ENCODE peak calls at places on chromosomes 16 and 17, in ten cellular contexts. One of them, this sample, is unnamed.

GRCh38 chr17:204427-205175 is 23.2 kb upstream of the DOC2B start:
- DNase-seq in neural crest cell: no peak
- DNase-seq in pancreas: no peak
- DNase-seq in mesothelial cell of epicardium: no peak
- DNase-seq in CD8-positive, alpha-beta T cell: no peak
- DNase-seq in cardiac fibroblast: no peak
- DNase-seq in foreskin fibroblast: no peak
- DNase-seq in kidney epithelial cell: no peak
- DNase-seq in A549: no peak
- DNase-seq in fibroblast of mammary gland: no peak
- DNase-seq in this sample: no peak

GRCh38 chr16:68298907-68299515 is 11.7 kb downstream of the SLC7A6OS start:
- DNase-seq in fibroblast of mammary gland: peak; percentile 73
- DNase-seq in A549: no peak
- DNase-seq in neural crest cell: no peak
- DNase-seq in pancreas: no peak
- DNase-seq in foreskin fibroblast: peak; percentile 92
- DNase-seq in kidney epithelial cell: no peak
- DNase-seq in CD8-positive, alpha-beta T cell: no peak
- DNase-seq in mesothelial cell of epicardium: no peak
- DNase-seq in cardiac fibroblast: peak; percentile 80
- DNase-seq in this sample: no peak

GRCh38 chr17:10612957-10613744 is 44.0 kb downstream of the MYH3 start:
- DNase-seq in pancreas: no peak
- DNase-seq in fibroblast of mammary gland: peak; percentile 57
- DNase-seq in foreskin fibroblast: peak; percentile 42
- DNase-seq in neural crest cell: no peak
- DNase-seq in CD8-positive, alpha-beta T cell: no peak
- DNase-seq in kidney epithelial cell: no peak
- DNase-seq in cardiac fibroblast: peak; percentile 4
- DNase-seq in mesothelial cell of epicardium: no peak
- DNase-seq in A549: no peak
- DNase-seq in this sample: no peak

GRCh38 chr16:84047206-84047605 is 4.6 kb upstream of the SLC38A8 start:
- DNase-seq in pancreas: no peak
- DNase-seq in cardiac fibroblast: no peak
- DNase-seq in A549: no peak
- DNase-seq in fibroblast of mammary gland: no peak
- DNase-seq in kidney epithelial cell: no peak
- DNase-seq in foreskin fibroblast: no peak
- DNase-seq in neural crest cell: no peak
- DNase-seq in mesothelial cell of epicardium: peak; percentile 2
- DNase-seq in CD8-positive, alpha-beta T cell: no peak
- DNase-seq in this sample: no peak

GRCh38 chr16:29910819-29911675 is 10.8 kb downstream of the ASPHD1 start:
- DNase-seq in kidney epithelial cell: no peak
- DNase-seq in fibroblast of mammary gland: no peak
- DNase-seq in A549: no peak
- DNase-seq in cardiac fibroblast: no peak
- DNase-seq in CD8-positive, alpha-beta T cell: no peak
- DNase-seq in neural crest cell: no peak
- DNase-seq in foreskin fibroblast: no peak
- DNase-seq in mesothelial cell of epicardium: no peak
- DNase-seq in pancreas: no peak
- DNase-seq in this sample: no peak

GRCh38 chr16:1225051-1225451 is at the start of gene TPSG1:
- DNase-seq in fibroblast of mammary gland: no peak
- DNase-seq in foreskin fibroblast: no peak
- DNase-seq in neural crest cell: no peak
- DNase-seq in CD8-positive, alpha-beta T cell: no peak
- DNase-seq in pancreas: no peak
- DNase-seq in cardiac fibroblast: no peak
- DNase-seq in A549: no peak
- DNase-seq in kidney epithelial cell: no peak
- DNase-seq in mesothelial cell of epicardium: no peak
- DNase-seq in this sample: no peak

GRCh38 chr16:57541754-57542435 is 548 bp upstream of the ADGRG5 start:
- DNase-seq in pancreas: peak; percentile 3
- DNase-seq in fibroblast of mammary gland: no peak
- DNase-seq in CD8-positive, alpha-beta T cell: no peak
- DNase-seq in foreskin fibroblast: no peak
- DNase-seq in neural crest cell: no peak
- DNase-seq in kidney epithelial cell: no peak
- DNase-seq in A549: no peak
- DNase-seq in cardiac fibroblast: no peak
- DNase-seq in mesothelial cell of epicardium: no peak
- DNase-seq in this sample: no peak

GRCh38 chr16:52621651-52622050 is 74.7 kb upstream of the TOX3 start:
- DNase-seq in CD8-positive, alpha-beta T cell: no peak
- DNase-seq in foreskin fibroblast: no peak
- DNase-seq in kidney epithelial cell: no peak
- DNase-seq in fibroblast of mammary gland: no peak
- DNase-seq in A549: no peak
- DNase-seq in neural crest cell: no peak
- DNase-seq in cardiac fibroblast: no peak
- DNase-seq in mesothelial cell of epicardium: no peak
- DNase-seq in pancreas: no peak
- DNase-seq in this sample: no peak

GRCh38 chr17:83101805-83102480 is 22.5 kb downstream of the METRNL start:
- DNase-seq in A549: no peak
- DNase-seq in mesothelial cell of epicardium: no peak
- DNase-seq in neural crest cell: no peak
- DNase-seq in foreskin fibroblast: peak; percentile 48
- DNase-seq in kidney epithelial cell: no peak
- DNase-seq in fibroblast of mammary gland: no peak
- DNase-seq in CD8-positive, alpha-beta T cell: no peak
- DNase-seq in pancreas: no peak
- DNase-seq in cardiac fibroblast: no peak
- DNase-seq in this sample: no peak

GRCh38 chr17:5785343-5785742 is 201.0 kb upstream of the NLRP1 start:
- DNase-seq in CD8-positive, alpha-beta T cell: no peak
- DNase-seq in cardiac fibroblast: no peak
- DNase-seq in pancreas: no peak
- DNase-seq in mesothelial cell of epicardium: no peak
- DNase-seq in foreskin fibroblast: peak; percentile 83
- DNase-seq in neural crest cell: no peak
- DNase-seq in A549: no peak
- DNase-seq in kidney epithelial cell: peak; percentile 92
- DNase-seq in fibroblast of mammary gland: peak; percentile 34
- DNase-seq in this sample: peak; percentile 44

GRCh38 chr17:60356947-60357346 is 35.0 kb downstream of the USP32 start:
- DNase-seq in pancreas: no peak
- DNase-seq in neural crest cell: no peak
- DNase-seq in A549: no peak
- DNase-seq in fibroblast of mammary gland: peak; percentile 37
- DNase-seq in foreskin fibroblast: no peak
- DNase-seq in CD8-positive, alpha-beta T cell: no peak
- DNase-seq in cardiac fibroblast: peak; percentile 68
- DNase-seq in mesothelial cell of epicardium: no peak
- DNase-seq in kidney epithelial cell: no peak
- DNase-seq in this sample: no peak

GRCh38 chr17:1053661-1054360 is 56.9 kb downstream of the TIMM22 start:
- DNase-seq in fibroblast of mammary gland: no peak
- DNase-seq in cardiac fibroblast: no peak
- DNase-seq in neural crest cell: no peak
- DNase-seq in kidney epithelial cell: no peak
- DNase-seq in pancreas: no peak
- DNase-seq in CD8-positive, alpha-beta T cell: no peak
- DNase-seq in mesothelial cell of epicardium: no peak
- DNase-seq in A549: no peak
- DNase-seq in foreskin fibroblast: no peak
- DNase-seq in this sample: no peak

GRCh38 chr17:38560503-38561318 is 45.0 kb downstream of the SRCIN1 start:
- DNase-seq in pancreas: no peak
- DNase-seq in neural crest cell: no peak
- DNase-seq in mesothelial cell of epicardium: no peak
- DNase-seq in cardiac fibroblast: peak; percentile 53
- DNase-seq in foreskin fibroblast: peak; percentile 60
- DNase-seq in A549: no peak
- DNase-seq in fibroblast of mammary gland: peak; percentile 39
- DNase-seq in CD8-positive, alpha-beta T cell: no peak
- DNase-seq in kidney epithelial cell: no peak
- DNase-seq in this sample: no peak

GRCh38 chr16:69003500-69003899 is 102.0 kb upstream of the HAS3 start:
- DNase-seq in foreskin fibroblast: no peak
- DNase-seq in mesothelial cell of epicardium: no peak
- DNase-seq in pancreas: no peak
- DNase-seq in neural crest cell: no peak
- DNase-seq in kidney epithelial cell: no peak
- DNase-seq in fibroblast of mammary gland: peak; percentile 31
- DNase-seq in cardiac fibroblast: no peak
- DNase-seq in CD8-positive, alpha-beta T cell: no peak
- DNase-seq in A549: peak; percentile 55
- DNase-seq in this sample: no peak

GRCh38 chr17:79658811-79659207 is 48.0 kb upstream of the RBFOX3 start:
- DNase-seq in fibroblast of mammary gland: peak; percentile 25
- DNase-seq in neural crest cell: peak; percentile 39
- DNase-seq in pancreas: no peak
- DNase-seq in CD8-positive, alpha-beta T cell: peak; percentile 8
- DNase-seq in foreskin fibroblast: peak; percentile 17
- DNase-seq in A549: peak; percentile 76
- DNase-seq in kidney epithelial cell: no peak
- DNase-seq in cardiac fibroblast: peak; percentile 25
- DNase-seq in mesothelial cell of epicardium: no peak
- DNase-seq in this sample: peak; percentile 12
- TF ChIP-seq CTCF in fibroblast of mammary gland: peak; percentile 45
- TF ChIP-seq CTCF in neural crest cell: peak; percentile 68
- TF ChIP-seq CTCF in pancreas: peak; percentile 13
- TF ChIP-seq CTCF in CD8-positive, alpha-beta T cell: no peak
- TF ChIP-seq CTCF in foreskin fibroblast: peak; percentile 37
- TF ChIP-seq CTCF in A549: peak; percentile 57
- TF ChIP-seq CTCF in kidney epithelial cell: peak; percentile 43
- TF ChIP-seq CTCF in cardiac fibroblast: peak; percentile 45
- TF ChIP-seq CTCF in mesothelial cell of epicardium: peak; percentile 62
- TF ChIP-seq CTCF in this sample: no peak

DNA sequence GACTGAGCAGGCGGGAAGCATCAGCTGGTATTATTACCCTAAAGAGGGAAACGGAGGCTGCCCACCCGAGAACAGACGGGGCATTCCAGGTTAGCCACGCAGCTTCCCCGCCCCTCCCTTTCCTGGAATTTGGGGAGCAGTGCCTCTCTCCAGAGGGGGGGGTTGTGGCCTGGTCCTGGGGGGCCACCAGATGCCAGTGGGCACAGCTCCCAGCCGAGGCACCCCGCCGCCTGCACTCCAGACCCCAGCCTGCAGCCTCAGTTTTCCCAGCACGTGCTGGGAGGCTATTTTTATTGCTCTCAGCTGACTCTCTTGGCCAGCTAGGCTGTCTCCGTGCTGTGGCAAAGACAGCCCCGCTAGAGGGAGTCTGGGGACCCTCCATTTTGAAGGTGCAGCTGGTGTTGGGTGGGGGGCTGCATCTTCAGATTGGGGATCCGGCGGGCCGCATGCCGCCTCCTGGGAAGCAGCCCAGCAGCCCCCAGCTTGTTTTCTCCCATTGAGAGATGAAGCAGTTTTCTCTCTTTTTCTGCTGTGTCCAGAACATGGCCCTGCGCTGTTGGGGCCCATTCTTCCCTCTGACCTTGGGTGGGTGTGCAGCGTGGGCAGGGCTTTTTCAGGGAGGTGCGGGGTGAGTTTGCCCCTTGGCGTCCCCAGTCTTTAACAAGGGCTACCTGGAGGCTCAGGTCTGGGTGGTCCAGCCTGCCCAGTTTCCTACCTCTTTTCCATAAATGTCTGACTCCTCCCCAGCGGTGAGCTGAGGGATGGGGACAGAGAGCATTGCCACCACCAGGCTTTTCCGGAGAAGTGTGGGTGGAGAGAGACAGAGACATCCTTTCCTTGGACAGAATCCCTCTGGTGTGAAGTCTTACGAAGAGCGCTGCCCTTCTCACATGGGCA is 62.5 kb upstream of the GSE1 start:
- DNase-seq in neural crest cell: no peak
- DNase-seq in foreskin fibroblast: peak; percentile 38
- DNase-seq in CD8-positive, alpha-beta T cell: no peak
- DNase-seq in kidney epithelial cell: no peak
- DNase-seq in pancreas: no peak
- DNase-seq in A549: no peak
- DNase-seq in fibroblast of mammary gland: no peak
- DNase-seq in mesothelial cell of epicardium: no peak
- DNase-seq in cardiac fibroblast: no peak
- DNase-seq in this sample: no peak
- TF ChIP-seq CTCF in neural crest cell: no peak
- TF ChIP-seq CTCF in foreskin fibroblast: peak; percentile 17
- TF ChIP-seq CTCF in CD8-positive, alpha-beta T cell: no peak
- TF ChIP-seq CTCF in kidney epithelial cell: no peak
- TF ChIP-seq CTCF in pancreas: no peak
- TF ChIP-seq CTCF in A549: no peak
- TF ChIP-seq CTCF in fibroblast of mammary gland: no peak
- TF ChIP-seq CTCF in mesothelial cell of epicardium: no peak
- TF ChIP-seq CTCF in cardiac fibroblast: peak; percentile 6
- TF ChIP-seq CTCF in this sample: no peak

GRCh38 chr17:46766493-46767491 is 51.7 kb downstream of the WNT3 start:
- DNase-seq in fibroblast of mammary gland: no peak
- DNase-seq in kidney epithelial cell: no peak
- DNase-seq in A549: no peak
- DNase-seq in pancreas: peak; percentile 6
- DNase-seq in cardiac fibroblast: no peak
- DNase-seq in CD8-positive, alpha-beta T cell: peak; percentile 4
- DNase-seq in neural crest cell: no peak
- DNase-seq in foreskin fibroblast: no peak
- DNase-seq in mesothelial cell of epicardium: no peak
- DNase-seq in this sample: no peak
- TF ChIP-seq CTCF in fibroblast of mammary gland: no peak
- TF ChIP-seq CTCF in kidney epithelial cell: no peak
- TF ChIP-seq CTCF in A549: no peak
- TF ChIP-seq CTCF in pancreas: no peak
- TF ChIP-seq CTCF in cardiac fibroblast: no peak
- TF ChIP-seq CTCF in CD8-positive, alpha-beta T cell: no peak
- TF ChIP-seq CTCF in neural crest cell: no peak
- TF ChIP-seq CTCF in foreskin fibroblast: no peak
- TF ChIP-seq CTCF in mesothelial cell of epicardium: no peak
- TF ChIP-seq CTCF in this sample: no peak

GRCh38 chr16:24539850-24540484 is 601 bp downstream of the RBBP6 start:
- DNase-seq in A549: peak; percentile 52
- DNase-seq in pancreas: peak; percentile 64
- DNase-seq in cardiac fibroblast: peak; percentile 63
- DNase-seq in foreskin fibroblast: peak; percentile 67
- DNase-seq in neural crest cell: peak; percentile 24
- DNase-seq in CD8-positive, alpha-beta T cell: peak; percentile 49
- DNase-seq in fibroblast of mammary gland: no peak
- DNase-seq in mesothelial cell of epicardium: peak; percentile 35
- DNase-seq in kidney epithelial cell: no peak
- DNase-seq in this sample: no peak
- TF ChIP-seq CTCF in A549: no peak
- TF ChIP-seq CTCF in pancreas: no peak
- TF ChIP-seq CTCF in cardiac fibroblast: no peak
- TF ChIP-seq CTCF in foreskin fibroblast: no peak
- TF ChIP-seq CTCF in neural crest cell: no peak
- TF ChIP-seq CTCF in CD8-positive, alpha-beta T cell: peak; percentile 4
- TF ChIP-seq CTCF in fibroblast of mammary gland: no peak
- TF ChIP-seq CTCF in mesothelial cell of epicardium: no peak
- TF ChIP-seq CTCF in kidney epithelial cell: no peak
- TF ChIP-seq CTCF in this sample: no peak